ENCODE peak calls at places on chromosomes 11 and 22, in nine cellular contexts. One of them, this sample, is unnamed.

GRCh38 chr11:133951484-133952198 is 5.1 kb downstream of the IGSF9B start:
- DNase-seq in HuH-7: no peak
- DNase-seq in EL: peak; percentile 28
- DNase-seq in retina: no peak
- DNase-seq in stimulated activated CD4-positive, alpha-beta T cell treated with anti-CD3 and anti-CD28 coated beads, TNF-alpha, amount 100 ng/mL, for 24 hours: no peak
- DNase-seq in islet precursor cell: peak; percentile 84
- DNase-seq in A549: no peak
- DNase-seq in activated T-cell treated with anti-CD3 and anti-CD28 coated beads, Interleukin-2, amount 50 U/mL, for 24 hours: no peak
- DNase-seq in putamen: no peak
- DNase-seq in this sample: no peak

GRCh38 chr11:106344392-106344791 is 266.9 kb downstream of the AASDHPPT start:
- DNase-seq in activated T-cell treated with anti-CD3 and anti-CD28 coated beads, Interleukin-2, amount 50 U/mL, for 24 hours: no peak
- DNase-seq in HuH-7: no peak
- DNase-seq in putamen: no peak
- DNase-seq in islet precursor cell: no peak
- DNase-seq in retina: no peak
- DNase-seq in stimulated activated CD4-positive, alpha-beta T cell treated with anti-CD3 and anti-CD28 coated beads, TNF-alpha, amount 100 ng/mL, for 24 hours: no peak
- DNase-seq in A549: no peak
- DNase-seq in EL: peak; percentile 5
- DNase-seq in this sample: no peak

GRCh38 chr22:50264946-50265669 is 3.6 kb upstream of the MAPK12 start:
- DNase-seq in islet precursor cell: no peak
- DNase-seq in stimulated activated CD4-positive, alpha-beta T cell treated with anti-CD3 and anti-CD28 coated beads, TNF-alpha, amount 100 ng/mL, for 24 hours: no peak
- DNase-seq in HuH-7: no peak
- DNase-seq in A549: no peak
- DNase-seq in putamen: no peak
- DNase-seq in activated T-cell treated with anti-CD3 and anti-CD28 coated beads, Interleukin-2, amount 50 U/mL, for 24 hours: no peak
- DNase-seq in EL: no peak
- DNase-seq in retina: no peak
- DNase-seq in this sample: no peak

GRCh38 chr11:46361283-46362145 is 14.3 kb downstream of the DGKZ start:
- DNase-seq in activated T-cell treated with anti-CD3 and anti-CD28 coated beads, Interleukin-2, amount 50 U/mL, for 24 hours: peak; percentile 76
- DNase-seq in A549: no peak
- DNase-seq in HuH-7: no peak
- DNase-seq in retina: peak; percentile 83
- DNase-seq in putamen: peak; percentile 74
- DNase-seq in stimulated activated CD4-positive, alpha-beta T cell treated with anti-CD3 and anti-CD28 coated beads, TNF-alpha, amount 100 ng/mL, for 24 hours: peak; percentile 63
- DNase-seq in islet precursor cell: peak; percentile 54
- DNase-seq in EL: peak; percentile 31
- DNase-seq in this sample: no peak

GRCh38 chr22:39453765-39454378 is 2.9 kb upstream of the MGAT3 start:
- DNase-seq in A549: no peak
- DNase-seq in activated T-cell treated with anti-CD3 and anti-CD28 coated beads, Interleukin-2, amount 50 U/mL, for 24 hours: no peak
- DNase-seq in retina: no peak
- DNase-seq in islet precursor cell: peak; percentile 91
- DNase-seq in EL: no peak
- DNase-seq in putamen: no peak
- DNase-seq in HuH-7: no peak
- DNase-seq in stimulated activated CD4-positive, alpha-beta T cell treated with anti-CD3 and anti-CD28 coated beads, TNF-alpha, amount 100 ng/mL, for 24 hours: no peak
- DNase-seq in this sample: no peak

GRCh38 chr11:57330029-57330428 is 5.3 kb upstream of the TNKS1BP1 start:
- DNase-seq in activated T-cell treated with anti-CD3 and anti-CD28 coated beads, Interleukin-2, amount 50 U/mL, for 24 hours: no peak
- DNase-seq in A549: no peak
- DNase-seq in stimulated activated CD4-positive, alpha-beta T cell treated with anti-CD3 and anti-CD28 coated beads, TNF-alpha, amount 100 ng/mL, for 24 hours: no peak
- DNase-seq in HuH-7: no peak
- DNase-seq in islet precursor cell: no peak
- DNase-seq in putamen: no peak
- DNase-seq in EL: no peak
- DNase-seq in retina: no peak
- DNase-seq in this sample: no peak

GRCh38 chr11:65295001-65295400 is 19.7 kb upstream of the CDC42EP2 start:
- DNase-seq in activated T-cell treated with anti-CD3 and anti-CD28 coated beads, Interleukin-2, amount 50 U/mL, for 24 hours: no peak
- DNase-seq in stimulated activated CD4-positive, alpha-beta T cell treated with anti-CD3 and anti-CD28 coated beads, TNF-alpha, amount 100 ng/mL, for 24 hours: no peak
- DNase-seq in retina: no peak
- DNase-seq in putamen: no peak
- DNase-seq in EL: no peak
- DNase-seq in islet precursor cell: no peak
- DNase-seq in A549: no peak
- DNase-seq in HuH-7: no peak
- DNase-seq in this sample: no peak

GRCh38 chr11:9138133-9138453 is 46.7 kb upstream of the SCUBE2 start:
- DNase-seq in A549: no peak
- DNase-seq in putamen: no peak
- DNase-seq in activated T-cell treated with anti-CD3 and anti-CD28 coated beads, Interleukin-2, amount 50 U/mL, for 24 hours: no peak
- DNase-seq in HuH-7: no peak
- DNase-seq in stimulated activated CD4-positive, alpha-beta T cell treated with anti-CD3 and anti-CD28 coated beads, TNF-alpha, amount 100 ng/mL, for 24 hours: no peak
- DNase-seq in islet precursor cell: no peak
- DNase-seq in retina: no peak
- DNase-seq in EL: no peak
- DNase-seq in this sample: no peak

GRCh38 chr11:74370122-74370521 is 28.1 kb downstream of the PGM2L1 start:
- DNase-seq in HuH-7: no peak
- DNase-seq in islet precursor cell: no peak
- DNase-seq in stimulated activated CD4-positive, alpha-beta T cell treated with anti-CD3 and anti-CD28 coated beads, TNF-alpha, amount 100 ng/mL, for 24 hours: no peak
- DNase-seq in retina: no peak
- DNase-seq in EL: no peak
- DNase-seq in putamen: no peak
- DNase-seq in A549: no peak
- DNase-seq in activated T-cell treated with anti-CD3 and anti-CD28 coated beads, Interleukin-2, amount 50 U/mL, for 24 hours: no peak
- DNase-seq in this sample: no peak

GRCh38 chr11:113201055-113201818 is 113.1 kb upstream of the TTC12 start:
- DNase-seq in retina: peak; percentile 80
- DNase-seq in putamen: no peak
- DNase-seq in stimulated activated CD4-positive, alpha-beta T cell treated with anti-CD3 and anti-CD28 coated beads, TNF-alpha, amount 100 ng/mL, for 24 hours: no peak
- DNase-seq in activated T-cell treated with anti-CD3 and anti-CD28 coated beads, Interleukin-2, amount 50 U/mL, for 24 hours: no peak
- DNase-seq in A549: no peak
- DNase-seq in EL: no peak
- DNase-seq in islet precursor cell: no peak
- DNase-seq in HuH-7: no peak
- DNase-seq in this sample: no peak

GRCh38 chr11:119026970-119027369 is 3.7 kb downstream of the SLC37A4 start:
- DNase-seq in activated T-cell treated with anti-CD3 and anti-CD28 coated beads, Interleukin-2, amount 50 U/mL, for 24 hours: no peak
- DNase-seq in EL: no peak
- DNase-seq in A549: no peak
- DNase-seq in stimulated activated CD4-positive, alpha-beta T cell treated with anti-CD3 and anti-CD28 coated beads, TNF-alpha, amount 100 ng/mL, for 24 hours: no peak
- DNase-seq in retina: no peak
- DNase-seq in putamen: no peak
- DNase-seq in islet precursor cell: no peak
- DNase-seq in HuH-7: no peak
- DNase-seq in this sample: no peak

GRCh38 chr11:128553662-128554392 is 33.5 kb downstream of the ETS1 start:
- DNase-seq in EL: peak; percentile 40
- DNase-seq in retina: no peak
- DNase-seq in HuH-7: no peak
- DNase-seq in A549: no peak
- DNase-seq in stimulated activated CD4-positive, alpha-beta T cell treated with anti-CD3 and anti-CD28 coated beads, TNF-alpha, amount 100 ng/mL, for 24 hours: no peak
- DNase-seq in activated T-cell treated with anti-CD3 and anti-CD28 coated beads, Interleukin-2, amount 50 U/mL, for 24 hours: no peak
- DNase-seq in islet precursor cell: no peak
- DNase-seq in putamen: peak; percentile 63
- DNase-seq in this sample: no peak

GRCh38 chr11:32781721-32782120 is 12.7 kb downstream of the CCDC73 start:
- DNase-seq in A549: no peak
- DNase-seq in retina: no peak
- DNase-seq in stimulated activated CD4-positive, alpha-beta T cell treated with anti-CD3 and anti-CD28 coated beads, TNF-alpha, amount 100 ng/mL, for 24 hours: no peak
- DNase-seq in islet precursor cell: no peak
- DNase-seq in HuH-7: no peak
- DNase-seq in putamen: no peak
- DNase-seq in EL: no peak
- DNase-seq in activated T-cell treated with anti-CD3 and anti-CD28 coated beads, Interleukin-2, amount 50 U/mL, for 24 hours: no peak
- DNase-seq in this sample: no peak

GRCh38 chr11:12888525-12889158 is 120.5 kb upstream of the RASSF10 start:
- DNase-seq in activated T-cell treated with anti-CD3 and anti-CD28 coated beads, Interleukin-2, amount 50 U/mL, for 24 hours: peak; percentile 69
- DNase-seq in putamen: peak; percentile 67
- DNase-seq in islet precursor cell: peak; percentile 93
- DNase-seq in A549: peak; percentile 64
- DNase-seq in retina: peak; percentile 83
- DNase-seq in stimulated activated CD4-positive, alpha-beta T cell treated with anti-CD3 and anti-CD28 coated beads, TNF-alpha, amount 100 ng/mL, for 24 hours: peak; percentile 61
- DNase-seq in EL: peak; percentile 89
- DNase-seq in HuH-7: peak; percentile 80
- DNase-seq in this sample: peak; percentile 76

GRCh38 chr11:119373917-119374631 is 7.4 kb downstream of the USP2 start:
- DNase-seq in putamen: peak; percentile 89
- DNase-seq in islet precursor cell: peak; percentile 94
- DNase-seq in EL: peak; percentile 71
- DNase-seq in retina: peak; percentile 91
- DNase-seq in A549: peak; percentile 52
- DNase-seq in activated T-cell treated with anti-CD3 and anti-CD28 coated beads, Interleukin-2, amount 50 U/mL, for 24 hours: peak; percentile 65
- DNase-seq in HuH-7: peak; percentile 83
- DNase-seq in stimulated activated CD4-positive, alpha-beta T cell treated with anti-CD3 and anti-CD28 coated beads, TNF-alpha, amount 100 ng/mL, for 24 hours: peak; percentile 54
- DNase-seq in this sample: no peak

GRCh38 chr11:22927793-22928192 is 67.5 kb upstream of the CCDC179 start:
- DNase-seq in putamen: no peak
- DNase-seq in HuH-7: no peak
- DNase-seq in A549: no peak
- DNase-seq in EL: no peak
- DNase-seq in islet precursor cell: no peak
- DNase-seq in activated T-cell treated with anti-CD3 and anti-CD28 coated beads, Interleukin-2, amount 50 U/mL, for 24 hours: no peak
- DNase-seq in retina: no peak
- DNase-seq in stimulated activated CD4-positive, alpha-beta T cell treated with anti-CD3 and anti-CD28 coated beads, TNF-alpha, amount 100 ng/mL, for 24 hours: no peak
- DNase-seq in this sample: no peak

This sample was measured in AG09319.